ENCODE peak calls at places on chromosomes 5 and 9, in nine cellular contexts. G, D, L, Z, Y, V, W, H and R are unnamed samples.

GRCh38 chr5:121581588-121581987 is 270.1 kb upstream of the FTMT start:
- DNase-seq in W (no peak), Z (no peak), L (no peak), D (no peak), H (no peak), G (no peak), Y (no peak), V (no peak), R (no peak)

GRCh38 chr9:4106744-4107143 is 193.1 kb downstream of the GLIS3 start:
- DNase-seq in L (no peak), W (no peak), H (no peak), Z (no peak), V (peak), D (no peak), G (peak), Y (no peak), R (no peak)

GRCh38 chr5:54301215-54301614 is 9.2 kb downstream of the ARL15 start:
- DNase-seq in W (no peak), H (no peak), Y (no peak), Z (no peak), L (no peak), D (no peak), G (no peak), V (peak), R (no peak)

GRCh38 chr9:23849379-23849778 is 23.3 kb upstream of the ELAVL2 start:
- DNase-seq in H (no peak), Z (no peak), L (no peak), Y (no peak), V (no peak), G (no peak), W (no peak), D (no peak), R (no peak)

GRCh38 chr9:36818965-36819870 is 214.8 kb downstream of the PAX5 start:
- DNase-seq in H (no peak), V (no peak), G (no peak), Z (no peak), Y (peak), W (peak), L (peak), D (no peak), R (no peak)

GRCh38 chr9:928363-929042 is 48.0 kb upstream of the DMRT3 start:
- DNase-seq in H (no peak), V (no peak), L (no peak), Y (no peak), G (no peak), W (no peak), D (peak), Z (no peak), R (no peak)

GRCh38 chr5:152397581-152397980 is 7.5 kb downstream of the NMUR2 start:
- DNase-seq in L (no peak), W (no peak), H (no peak), G (no peak), Z (no peak), D (no peak), V (no peak), Y (no peak), R (no peak)

GRCh38 chr5:310516-310915 is 11.0 kb upstream of the AHRR start:
- DNase-seq in Z (no peak), W (no peak), V (no peak), D (no peak), H (no peak), Y (no peak), L (no peak), G (no peak), R (no peak)

GRCh38 chr9:127021664-127022337 is 100.6 kb downstream of the ANGPTL2 start:
- DNase-seq in G (peak), Z (peak), L (peak), V (peak), W (peak), Y (peak), D (peak), H (no peak), R (peak)

GRCh38 chr9:78539904-78540303 is 243.0 kb downstream of the PSAT1 start:
- DNase-seq in D (no peak), H (no peak), V (peak), Y (no peak), L (no peak), Z (no peak), G (peak), W (no peak), R (no peak)

GRCh38 chr5:169126376-169127043 is 174.4 kb downstream of the SLIT3 start:
- DNase-seq in Z (no peak), H (no peak), Y (no peak), V (peak), G (peak), D (no peak), L (no peak), W (no peak), R (no peak)

GRCh38 chr5:104247260-104247659 is 684.7 kb upstream of the NUDT12 start:
- DNase-seq in G (no peak), W (no peak), L (no peak), D (no peak), V (no peak), H (no peak), Z (no peak), Y (no peak), R (no peak)

GRCh38 chr9:98793031-98793430 is 3.3 kb downstream of the ANKS6 start:
- DNase-seq in Z (no peak), V (no peak), H (no peak), G (no peak), L (no peak), D (peak), W (no peak), Y (no peak), R (no peak)

GRCh38 chr5:156686816-156687215 is 163.3 kb upstream of the PPP1R2B start:
- DNase-seq in L (no peak), D (no peak), Y (no peak), H (no peak), V (no peak), G (no peak), W (no peak), Z (no peak), R (no peak)

GRCh38 chr5:178399723-178400115 is 167.1 kb upstream of the PHYKPL start:
- DNase-seq in G (no peak), D (no peak), L (no peak), W (no peak), H (no peak), Y (no peak), V (no peak), Z (no peak), R (no peak)

GRCh38 chr5:109630109-109630508 is 59.6 kb upstream of the MAN2A1 start:
- DNase-seq in Z (no peak), G (peak), H (no peak), V (no peak), L (no peak), D (no peak), Y (no peak), W (no peak), R (no peak)

GRCh38 chr5:2783223-2783622 is 31.7 kb upstream of the IRX2 start:
- DNase-seq in Z (no peak), G (no peak), V (peak), Y (no peak), D (no peak), H (no peak), W (no peak), L (no peak), R (no peak)

GRCh38 chr5:36844305-36844704 is 32.3 kb upstream of the NIPBL start:
- DNase-seq in V (no peak), Y (no peak), W (no peak), H (no peak), D (no peak), G (no peak), L (no peak), Z (no peak), R (no peak)

GRCh38 chr5:126614189-126614588 is 13.4 kb downstream of the PHAX start:
- DNase-seq in Y (no peak), G (no peak), Z (no peak), H (no peak), D (no peak), L (no peak), W (no peak), V (no peak), R (no peak)

GRCh38 chr9:127033784-127034183 is 88.7 kb downstream of the ANGPTL2 start:
- DNase-seq in G (peak), Z (no peak), L (no peak), V (peak), Y (no peak), W (no peak), D (no peak), H (no peak), R (no peak)

GRCh38 chr5:91383956-91384300 is 811 bp upstream of the ARRDC3 start:
- DNase-seq in Z (no peak), W (no peak), G (no peak), L (peak), H (no peak), Y (no peak), D (peak), V (no peak), R (no peak)

GRCh38 chr5:141850183-141850768 is 27.9 kb downstream of the PCDH1 start:
- DNase-seq in W (peak), Y (peak), V (peak), D (peak), G (peak), L (no peak), H (no peak), Z (no peak), R (peak)

GRCh38 chr9:6993531-6993930 is 235.8 kb downstream of the KDM4C start:
- DNase-seq in Y (no peak), G (no peak), L (no peak), Z (no peak), W (no peak), H (no peak), V (no peak), D (no peak), R (no peak)

GRCh38 chr9:109122726-109123621 is 3.2 kb upstream of the TMEM245 start:
- DNase-seq in W (no peak), Z (no peak), H (no peak), Y (no peak), L (no peak), D (no peak), V (no peak), G (no peak), R (no peak)

GRCh38 chr9:79489241-79490000 is 82.3 kb upstream of the TLE4 start:
- DNase-seq in D (peak), Y (peak), G (peak), H (no peak), L (peak), W (peak), Z (peak), V (peak), R (peak)

GRCh38 chr5:83564069-83564749 is 92.7 kb downstream of the VCAN start:
- DNase-seq in Y (no peak), G (peak), D (peak), L (no peak), Z (no peak), W (no peak), V (peak), H (no peak), R (no peak)

GRCh38 chr9:7137040-7137439 is 379.3 kb downstream of the KDM4C start:
- DNase-seq in H (no peak), G (no peak), Z (no peak), V (no peak), W (no peak), L (no peak), D (peak), Y (no peak), R (no peak)

GRCh38 chr9:18314321-18314720 is 159.6 kb upstream of the ADAMTSL1 start:
- DNase-seq in W (no peak), G (no peak), V (no peak), Z (no peak), Y (no peak), H (no peak), D (no peak), L (no peak), R (no peak)

GRCh38 chr5:56440871-56441740 is 208.0 kb upstream of the ANKRD55 start:
- DNase-seq in Z (no peak), G (peak), W (no peak), V (peak), L (no peak), Y (no peak), D (no peak), H (no peak), R (no peak)

GRCh38 chr5:143755969-143756368 is 56.0 kb upstream of the HMHB1 start:
- DNase-seq in H (no peak), V (no peak), W (no peak), L (no peak), D (no peak), G (no peak), Y (no peak), Z (no peak), R (no peak)